ENCODE peak calls at places on chromosomes 13 and 19, in six cellular contexts. N, B, A, K, O and Z are unnamed samples. For H3K4me1, the result is how much of the 10 kb centered on the place peaks cover.

GRCh38 chr13:79910869-79911540 is 429.9 kb downstream of the SPRY2 start:
- DNase-seq in B (no peak), O (no peak), A (no peak), N (no peak), K (no peak), Z (no peak)

GRCh38 chr13:103299079-103299478 is 232.9 kb upstream of the SLC10A2 start:
- DNase-seq in N (no peak), O (no peak), K (no peak), B (no peak), A (no peak), Z (peak)

GRCh38 chr19:21680026-21680425 is 87.4 kb downstream of the ZNF100 start:
- DNase-seq in N (no peak), A (no peak), O (no peak), K (no peak), B (no peak), Z (no peak)

GRCh38 chr19:5271145-5271544 is 69.5 kb downstream of the PTPRS start:
- DNase-seq in N (no peak), A (no peak), O (no peak), B (no peak), K (no peak), Z (no peak)

GRCh38 chr13:73417012-73417615 is 358.3 kb downstream of the KLF5 start:
- DNase-seq in N (no peak), K (no peak), O (peak), B (no peak), A (no peak), Z (no peak)

GRCh38 chr19:45876411-45877197 is 9.3 kb downstream of the IRF2BP1 start:
- DNase-seq in B (peak), A (no peak), N (peak), O (peak), K (no peak), Z (peak)

GRCh38 chr19:5154799-5155426 is 185.7 kb downstream of the PTPRS start:
- DNase-seq in A (no peak), K (no peak), O (no peak), B (no peak), N (no peak), Z (no peak)

GRCh38 chr13:85930108-85930507 is 130.9 kb upstream of the SLITRK6 start:
- DNase-seq in B (no peak), K (no peak), A (no peak), N (no peak), O (no peak), Z (no peak)

GRCh38 chr13:44932850-44933251 is 56.4 kb downstream of the NUFIP1 start:
- DNase-seq in O (no peak), B (peak), A (peak), K (no peak), N (no peak), Z (no peak)

DNA sequence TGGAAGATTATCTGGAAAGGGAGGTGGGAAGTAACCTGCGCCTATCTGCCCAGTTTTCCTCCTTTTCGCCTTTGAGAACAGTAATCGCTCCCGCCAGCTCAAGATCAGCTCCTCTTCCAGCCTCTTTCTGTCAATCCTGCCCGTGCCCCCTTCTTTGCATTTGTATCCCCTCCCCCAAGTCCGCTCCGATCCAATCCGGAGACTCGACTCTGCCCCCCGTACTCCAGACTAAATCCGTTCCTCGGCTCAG is 327 bp upstream of the RAB4B start:
- DNase-seq in K (no peak), A (no peak), B (no peak), O (no peak), N (no peak), Z (no peak)
- TF ChIP-seq POLR2A in K (peak), A (peak), B (no peak), O (no peak), N (peak), Z (peak)

GRCh38 chr19:18171605-18172327 is 1.8 kb upstream of the IFI30 start:
- DNase-seq in A (peak), N (no peak), O (no peak), B (no peak), K (no peak), Z (peak)

GRCh38 chr19:18173054-18173571 is 500 bp upstream of the IFI30 start:
- DNase-seq in N (peak), K (no peak), B (no peak), O (no peak), A (peak), Z (no peak)

GRCh38 chr19:18170714-18171255 is 2.8 kb upstream of the IFI30 start:
- DNase-seq in O (no peak), K (no peak), N (no peak), A (peak), B (no peak), Z (no peak)

GRCh38 chr19:18173572-18174294 is at the start of gene IFI30:
- DNase-seq in K (peak), A (peak), O (peak), B (peak), N (peak), Z (peak)

GRCh38 chr19:18172331-18173053 is 1.1 kb upstream of the IFI30 start:
- DNase-seq in N (no peak), O (no peak), B (no peak), A (no peak), K (no peak), Z (no peak)
- H3K4me3 ChIP-seq in N (no peak), O (no peak), B (no peak), A (no peak), K (no peak), Z (no peak)

GRCh38 chr19:1135454-1135853 is 31.7 kb downstream of the GPX4 start:
- DNase-seq in A (no peak), K (no peak), N (no peak), O (no peak), B (no peak), Z (no peak)
- H3K4me1 ChIP-seq in A (under half), K (under half), N (half or more), O (under half), B (under half), Z (under half)

DNA sequence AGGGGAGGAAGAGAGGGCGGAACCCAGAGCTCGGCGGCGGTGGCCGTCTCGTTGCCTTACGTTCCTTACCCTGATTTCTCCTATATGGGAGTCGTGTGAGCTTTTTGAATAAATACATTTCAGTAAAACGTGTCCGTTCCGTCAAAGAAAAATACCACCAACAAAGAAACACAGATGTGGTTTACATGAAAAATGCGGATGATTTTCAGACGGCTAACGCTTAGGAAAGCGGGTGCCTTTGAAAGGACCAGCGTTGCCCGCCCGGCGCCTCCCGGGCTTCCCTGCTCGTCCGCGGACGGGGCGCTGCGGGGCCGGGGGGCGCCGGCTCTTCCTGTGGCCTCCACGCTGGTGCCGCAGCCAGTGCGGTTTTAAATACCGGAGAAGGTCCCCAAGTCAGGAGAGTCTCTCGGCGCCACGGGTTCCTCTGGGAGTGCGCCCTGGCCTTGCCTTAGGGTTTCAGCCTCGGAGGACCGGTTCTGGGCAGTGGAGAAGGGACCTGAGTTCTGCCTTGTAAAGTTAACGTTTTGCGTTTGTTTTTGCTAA is 813 bp downstream of the UPF3A start:
- DNase-seq in B (peak), A (peak), K (peak), O (peak), N (peak), Z (peak)
- TF ChIP-seq POLR2A in B (no peak), A (no peak), K (no peak), O (no peak), N (no peak), Z (peak)

GRCh38 chr19:3699741-3700241 is 477 bp downstream of the PIP5K1C start:
- DNase-seq in B (no peak), N (no peak), K (no peak), O (no peak), A (no peak), Z (no peak)

GRCh38 chr19:3697094-3697493 is 3.2 kb downstream of the PIP5K1C start:
- DNase-seq in A (no peak), B (no peak), O (no peak), K (no peak), N (no peak), Z (no peak)

GRCh38 chr19:3697671-3698385 is 2.4 kb downstream of the PIP5K1C start:
- DNase-seq in N (no peak), B (no peak), O (no peak), K (no peak), A (no peak), Z (no peak)

GRCh38 chr19:3699071-3699740 is 1.1 kb downstream of the PIP5K1C start:
- DNase-seq in O (peak), N (peak), A (peak), K (peak), B (peak), Z (peak)

DNA sequence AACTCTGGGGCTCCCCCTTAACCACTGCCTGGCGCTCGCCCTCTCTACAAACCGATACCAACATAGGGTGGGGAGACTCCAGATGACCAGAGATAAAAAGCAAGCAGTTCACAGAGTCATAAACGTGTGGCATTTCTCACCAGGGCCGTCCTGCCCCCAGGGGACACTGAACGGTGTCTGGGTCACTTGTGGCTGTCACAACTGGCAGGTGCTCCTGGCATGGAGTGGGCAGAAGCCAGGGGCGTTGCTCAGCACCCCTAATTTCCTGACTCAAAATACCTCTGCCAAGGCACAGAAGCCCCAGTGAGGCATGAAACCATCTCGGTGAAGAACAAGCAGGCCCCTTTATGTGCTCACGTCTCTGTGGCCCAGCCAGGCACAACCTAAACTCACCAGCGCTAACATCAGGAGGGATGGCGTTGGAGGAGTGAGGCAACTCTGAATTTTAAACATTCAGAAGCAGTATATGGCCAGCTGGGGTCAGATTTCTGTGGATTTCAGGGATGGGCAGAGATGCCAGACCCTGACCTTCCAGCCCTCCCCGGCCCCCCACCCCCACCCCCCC is 1.8 kb downstream of the PIP5K1C start:
- DNase-seq in N (no peak), A (no peak), B (no peak), O (no peak), K (no peak), Z (no peak)
- H3K4me3 ChIP-seq in N (peak), A (no peak), B (peak), O (no peak), K (peak), Z (no peak)

DNA sequence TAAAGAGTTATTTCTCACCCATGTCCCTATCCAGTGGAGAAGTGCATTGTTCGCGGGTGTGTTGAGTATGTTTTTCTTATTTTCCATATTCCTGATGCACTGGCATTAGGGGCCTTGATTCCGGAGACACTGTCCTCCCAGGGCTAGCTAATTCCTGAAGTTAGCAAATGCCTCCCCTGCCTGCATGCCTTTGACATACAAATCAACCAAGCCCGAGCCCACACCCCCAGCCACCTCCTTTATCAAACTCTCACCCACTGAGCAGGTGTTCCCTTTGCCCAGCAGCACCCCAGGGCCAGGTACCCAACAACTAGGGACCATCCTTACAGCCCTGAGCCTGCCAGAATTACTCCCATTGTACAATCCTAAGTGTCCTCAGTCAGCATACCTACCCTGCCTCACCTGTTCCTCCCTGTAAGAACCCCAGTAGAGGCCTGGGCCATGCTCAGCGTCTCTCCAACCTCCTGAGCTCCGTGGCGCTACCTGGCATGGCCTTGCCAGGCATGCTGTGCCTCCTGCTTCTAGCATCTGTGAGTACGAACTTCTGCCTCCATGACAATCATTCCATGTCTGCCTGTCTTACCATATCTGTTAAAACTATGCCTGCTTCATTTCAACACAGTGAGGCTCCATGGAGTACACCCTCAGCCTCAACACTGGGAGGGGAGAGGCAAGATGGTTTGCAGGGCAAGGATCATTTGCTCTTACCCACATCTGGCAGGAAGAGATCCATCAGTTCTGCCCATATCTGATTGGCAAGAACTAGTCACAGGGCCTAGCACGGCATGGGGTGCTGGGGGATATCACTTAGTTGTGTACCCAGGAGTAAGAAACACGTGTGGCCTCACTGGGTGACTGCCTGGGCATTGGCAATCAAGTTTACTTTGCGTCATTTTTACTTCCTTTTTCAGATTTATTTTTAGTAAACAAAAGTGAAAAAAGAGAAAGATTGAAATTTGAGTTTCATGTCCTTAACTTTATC is 203.9 kb downstream of the SHISA2 start:
- DNase-seq in N (no peak), A (peak), K (no peak), B (no peak), O (no peak), Z (no peak)
- H3K4me1 ChIP-seq in N (under half), A (under half), K (under half), B (under half), O (under half), Z (under half)